ENCODE peak calls at places on chromosomes 7 and 10, in five cellular contexts. J is ovary, S is A549, P is transverse colon, G is sigmoid colon. F is an unnamed sample.

GRCh38 chr10:22244001-22244400 is 26.2 kb upstream of the EBLN1 start:
- DNase-seq in J (no peak), S (no peak), P (no peak), G (no peak), F (no peak)

GRCh38 chr7:33909312-33909711 is 4.0 kb downstream of the BMPER start:
- DNase-seq in J (no peak), S (no peak), P (no peak), G (no peak), F (no peak)

GRCh38 chr10:48494073-48494472 is 110.8 kb downstream of the ARHGAP22 start:
- DNase-seq in J (no peak), S (no peak), P (no peak), G (no peak), F (peak)

GRCh38 chr10:69994262-69994661 is 58.4 kb upstream of the MACROH2A2 start:
- DNase-seq in J (no peak), S (peak), P (peak), G (no peak), F (no peak)

GRCh38 chr10:36446873-36447272 is 678.5 kb upstream of the ANKRD30A start:
- DNase-seq in J (no peak), S (no peak), P (no peak), G (peak), F (no peak)

GRCh38 chr7:143129477-143129876 is 2.4 kb upstream of the PIP start:
- DNase-seq in J (no peak), S (no peak), P (no peak), G (no peak), F (no peak)

GRCh38 chr7:22851140-22851539 is 28.5 kb upstream of the TOMM7 start:
- DNase-seq in J (no peak), S (no peak), P (no peak), G (no peak), F (no peak)

GRCh38 chr7:57404343-57404966 is 45.5 kb upstream of the ZNF716 start:
- DNase-seq in J (no peak), S (no peak), P (no peak), G (no peak), F (no peak)

GRCh38 chr7:127667017-127667670 is 15.2 kb downstream of the SND1 start:
- DNase-seq in J (no peak), S (no peak), P (no peak), G (no peak), F (no peak)

GRCh38 chr7:139482662-139483466 is 609 bp downstream of the KLRG2 start:
- DNase-seq in J (no peak), S (no peak), P (no peak), G (no peak), F (no peak)

GRCh38 chr7:51665045-51665785 is 348.6 kb upstream of the COBL start:
- DNase-seq in J (no peak), S (no peak), P (no peak), G (no peak), F (peak)

GRCh38 chr7:81232084-81232799 is 313.4 kb upstream of the SEMA3C start:
- DNase-seq in J (no peak), S (no peak), P (peak), G (no peak), F (no peak)

GRCh38 chr10:70174058-70174741 is 3.9 kb upstream of the SAR1A start:
- DNase-seq in J (no peak), S (no peak), P (peak), G (no peak), F (no peak)

GRCh38 chr10:30917790-30918189 is 113.9 kb downstream of the ZNF438 start:
- DNase-seq in J (no peak), S (no peak), P (no peak), G (no peak), F (no peak)

GRCh38 chr7:117808273-117808868 is 64.9 kb downstream of the CTTNBP2 start:
- DNase-seq in J (peak), S (no peak), P (no peak), G (no peak), F (no peak)

GRCh38 chr7:33888206-33888605 is 17.1 kb upstream of the BMPER start:
- DNase-seq in J (no peak), S (no peak), P (no peak), G (no peak), F (peak)

GRCh38 chr7:2701832-2702593 is 14.0 kb downstream of the AMZ1 start:
- DNase-seq in J (peak), S (no peak), P (no peak), G (peak), F (no peak)

GRCh38 chr10:7170626-7171322 is 240.1 kb downstream of the SFMBT2 start:
- DNase-seq in J (no peak), S (no peak), P (no peak), G (no peak), F (no peak)

GRCh38 chr10:120433176-120433575 is 23.9 kb upstream of the PLPP4 start:
- DNase-seq in J (no peak), S (no peak), P (no peak), G (no peak), F (no peak)

GRCh38 chr10:30185916-30186315 is 126.5 kb upstream of the JCAD start:
- DNase-seq in J (no peak), S (no peak), P (no peak), G (no peak), F (no peak)

GRCh38 chr7:73830872-73831655 is at the start of gene CLDN4:
- DNase-seq in J (no peak), S (no peak), P (peak), G (no peak), F (no peak)

GRCh38 chr10:129849452-129849750 is 114.7 kb downstream of the EBF3 start:
- DNase-seq in J (no peak), S (no peak), P (no peak), G (no peak), F (no peak)

GRCh38 chr10:79057481-79058275 is 11.1 kb upstream of the ZMIZ1 start:
- DNase-seq in J (peak), S (no peak), P (peak), G (peak), F (no peak)

GRCh38 chr7:137977173-137977572 is 24.7 kb downstream of the CREB3L2 start:
- DNase-seq in J (no peak), S (no peak), P (no peak), G (no peak), F (no peak)

GRCh38 chr7:137980308-137980707 is 21.6 kb downstream of the CREB3L2 start:
- DNase-seq in J (no peak), S (no peak), P (no peak), G (no peak), F (no peak)

GRCh38 chr7:137981175-137981574 is 20.7 kb downstream of the CREB3L2 start:
- DNase-seq in J (no peak), S (no peak), P (no peak), G (no peak), F (no peak)

GRCh38 chr7:137976700-137977099 is 25.2 kb downstream of the CREB3L2 start:
- DNase-seq in J (no peak), S (no peak), P (no peak), G (no peak), F (no peak)

GRCh38 chr7:137978464-137979237 is 23.2 kb downstream of the CREB3L2 start:
- DNase-seq in J (peak), S (peak), P (peak), G (peak), F (no peak)
- TF ChIP-seq POLR2A in J (no peak), S (no peak), P (no peak), G (no peak), F (no peak)

GRCh38 chr7:76397409-76398183 is 11.9 kb downstream of the SSC4D start:
- DNase-seq in J (peak), S (peak), P (peak), G (peak), F (no peak)
- TF ChIP-seq EP300 in J (no peak), S (no peak), P (no peak), G (no peak), F (no peak)

DNA sequence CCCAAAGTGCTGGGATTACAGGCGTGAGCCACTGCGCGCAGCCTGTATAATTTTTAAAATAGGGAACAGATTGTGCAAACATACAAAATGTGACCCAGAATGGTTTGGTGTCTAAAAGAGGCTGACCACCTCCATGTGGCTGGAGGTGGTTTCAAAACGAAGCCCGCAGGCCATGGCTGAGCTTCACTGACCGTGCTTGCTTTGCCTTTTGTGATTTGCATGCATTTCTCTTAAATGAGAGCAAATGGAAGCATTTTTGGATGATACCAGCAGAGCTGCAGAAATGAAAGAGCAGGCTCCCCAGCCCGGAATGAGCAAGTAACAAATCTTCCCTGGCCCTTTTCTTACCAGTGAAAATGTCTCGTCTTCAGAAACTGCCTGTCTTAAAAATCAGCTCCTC is 239.9 kb downstream of the CAMK1D start:
- DNase-seq in J (no peak), S (no peak), P (no peak), G (peak), F (no peak)
- TF ChIP-seq CTCF in J (no peak), S (no peak), P (no peak), G (no peak), F (no peak)

GRCh38 chr10:11493646-11494045 is 117.8 kb downstream of the USP6NL start:
- DNase-seq in J (no peak), S (no peak), P (no peak), G (no peak), F (no peak)

GRCh38 chr10:11501600-11501999 is 109.8 kb downstream of the USP6NL start:
- DNase-seq in J (no peak), S (no peak), P (no peak), G (no peak), F (no peak)

GRCh38 chr10:11504566-11505285 is 106.7 kb downstream of the USP6NL start:
- DNase-seq in J (no peak), S (no peak), P (no peak), G (no peak), F (no peak)

GRCh38 chr10:11498399-11498798 is 113.1 kb downstream of the USP6NL start:
- DNase-seq in J (no peak), S (no peak), P (no peak), G (no peak), F (no peak)

DNA sequence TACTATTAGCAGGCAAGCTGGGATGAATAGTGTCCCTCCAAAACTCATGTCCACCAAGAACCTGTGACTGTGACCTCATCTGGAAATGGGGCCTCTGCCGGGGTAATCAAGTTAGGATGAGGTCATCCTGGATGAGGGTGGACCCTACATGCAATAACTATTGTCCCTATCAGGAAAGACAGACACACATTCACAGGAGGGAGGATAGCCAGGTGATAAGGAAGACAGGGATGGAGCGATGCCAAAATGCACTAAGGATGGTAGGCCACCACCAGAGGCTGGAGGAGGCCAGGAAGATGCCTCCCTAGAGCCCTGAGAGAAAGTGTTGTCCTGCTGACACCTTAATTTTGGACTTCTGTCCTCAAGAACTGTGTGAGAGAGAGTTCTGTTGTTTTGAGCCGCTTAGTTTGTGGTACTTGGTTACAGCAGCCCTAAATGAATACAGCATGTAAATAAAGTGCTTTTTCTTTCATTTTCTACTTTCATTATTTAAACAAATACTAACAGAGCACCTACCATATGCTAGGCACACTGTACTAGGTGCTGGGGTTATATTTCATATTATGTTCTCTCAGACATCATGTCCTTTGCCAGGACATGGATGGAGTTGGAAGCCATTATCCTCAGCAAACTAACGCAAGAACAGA is 111.9 kb downstream of the USP6NL start:
- DNase-seq in J (no peak), S (no peak), P (no peak), G (no peak), F (no peak)
- TF ChIP-seq POLR2A in J (no peak), S (no peak), P (no peak), G (no peak), F (no peak)

GRCh38 chr7:76303057-76303828 is 770 bp downstream of the HSPB1 start:
- DNase-seq in J (peak), S (peak), P (peak), G (peak), F (peak)

GRCh38 chr7:76300210-76300731 is 2.2 kb upstream of the HSPB1 start:
- DNase-seq in J (no peak), S (no peak), P (peak), G (no peak), F (no peak)

GRCh38 chr7:76301000-76301399 is 1.5 kb upstream of the HSPB1 start:
- DNase-seq in J (no peak), S (no peak), P (no peak), G (no peak), F (no peak)

GRCh38 chr7:76303829-76304505 is 1.5 kb downstream of the HSPB1 start:
- DNase-seq in J (no peak), S (no peak), P (no peak), G (no peak), F (no peak)

DNA sequence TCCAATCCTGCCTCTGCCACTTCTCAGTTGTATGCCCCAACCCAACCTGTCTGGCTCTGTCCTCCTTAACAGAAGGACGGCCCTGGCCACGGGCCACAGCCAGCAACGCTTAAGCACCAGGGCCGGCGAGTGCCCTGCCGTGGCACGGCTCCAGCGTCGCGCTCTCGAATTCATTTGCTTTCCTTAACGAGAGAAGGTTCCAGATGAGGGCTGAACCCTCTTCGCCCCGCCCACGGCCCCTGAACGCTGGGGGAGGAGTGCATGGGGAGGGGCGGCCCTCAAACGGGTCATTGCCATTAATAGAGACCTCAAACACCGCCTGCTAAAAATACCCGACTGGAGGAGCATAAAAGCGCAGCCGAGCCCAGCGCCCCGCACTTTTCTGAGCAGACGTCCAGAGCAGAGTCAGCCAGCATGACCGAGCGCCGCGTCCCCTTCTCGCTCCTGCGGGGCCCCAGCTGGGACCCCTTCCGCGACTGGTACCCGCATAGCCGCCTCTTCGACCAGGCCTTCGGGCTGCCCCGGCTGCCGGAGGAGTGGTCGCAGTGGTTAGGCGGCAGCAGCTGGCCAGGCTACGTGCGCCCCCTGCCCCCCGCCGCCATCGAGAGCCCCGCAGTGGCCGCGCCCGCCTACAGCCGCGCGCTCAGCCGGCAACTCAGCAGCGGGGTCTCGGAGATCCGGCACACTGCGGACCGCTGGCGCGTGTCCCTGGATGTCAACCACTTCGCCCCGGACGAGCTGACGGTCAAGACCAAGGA is at the start of gene HSPB1:
- DNase-seq in J (peak), S (peak), P (peak), G (peak), F (peak)
- TF ChIP-seq EP300 in J (no peak), S (no peak), P (no peak), G (no peak), F (no peak)

GRCh38 chr7:149310990-149311573 is 49.1 kb downstream of the ZNF783 start:
- DNase-seq in J (no peak), S (no peak), P (no peak), G (no peak), F (no peak)

GRCh38 chr7:149317986-149318672 is 56.1 kb downstream of the ZNF783 start:
- DNase-seq in J (no peak), S (no peak), P (no peak), G (no peak), F (no peak)

GRCh38 chr7:149316606-149317005 is 54.6 kb downstream of the ZNF783 start:
- DNase-seq in J (no peak), S (no peak), P (no peak), G (no peak), F (no peak)

GRCh38 chr7:149310113-149310836 is 48.3 kb downstream of the ZNF783 start:
- DNase-seq in J (peak), S (peak), P (no peak), G (no peak), F (no peak)

DNA sequence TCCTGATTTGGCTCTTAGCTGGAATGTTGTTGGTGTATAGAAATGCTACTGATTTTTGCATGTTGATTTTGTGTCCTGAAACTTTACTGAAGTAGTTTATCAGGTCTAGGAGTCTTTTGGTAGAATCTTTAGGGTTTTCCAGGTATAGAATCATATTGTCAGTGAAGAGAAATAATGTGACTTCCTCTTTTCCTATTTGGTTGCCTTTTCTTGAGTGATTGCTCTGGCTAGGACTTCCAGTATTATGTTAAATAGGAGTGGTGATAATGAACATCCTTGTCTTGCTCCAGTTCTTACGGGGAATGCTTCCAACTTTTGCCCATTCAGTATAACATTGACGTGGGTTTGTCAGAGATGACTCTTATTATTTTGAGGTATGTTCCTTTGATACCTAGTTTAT is 52.0 kb downstream of the ZNF783 start:
- DNase-seq in J (no peak), S (no peak), P (no peak), G (no peak), F (no peak)
- TF ChIP-seq CTCF in J (no peak), S (no peak), P (no peak), G (no peak), F (no peak)

GRCh38 chr7:97117372-97118188 is at the start of gene SDHAF3:
- DNase-seq in J (peak), S (peak), P (peak), G (peak), F (peak)
- TF ChIP-seq POLR2A in J (peak), S (peak), P (peak), G (peak), F (peak)

GRCh38 chr10:4883079-4883739 is 57.2 kb downstream of the AKR1E2 start:
- DNase-seq in J (peak), S (no peak), P (no peak), G (no peak), F (no peak)
- TF ChIP-seq EP300 in J (no peak), S (no peak), P (no peak), G (no peak), F (no peak)

F was measured in esophagus muscularis mucosa.